ENCODE peak calls at places on chromosomes 6 and 20, in six cellular contexts. One of them, this sample, is unnamed.

GRCh38 chr20:38471987-38472512 is 593 bp upstream of the RALGAPB start:
- DNase-seq in left ventricle myocardium inferior: no peak
- DNase-seq in foreskin keratinocyte: no peak
- DNase-seq in CD8-positive, alpha-beta memory T cell: no peak
- DNase-seq in breast epithelium: no peak
- DNase-seq in PC-3: no peak
- DNase-seq in this sample: no peak

GRCh38 chr6:158781692-158782373 is 37.3 kb downstream of the EZR start:
- DNase-seq in CD8-positive, alpha-beta memory T cell: no peak
- DNase-seq in PC-3: no peak
- DNase-seq in foreskin keratinocyte: no peak
- DNase-seq in breast epithelium: no peak
- DNase-seq in left ventricle myocardium inferior: no peak
- DNase-seq in this sample: no peak

GRCh38 chr6:129621252-129621651 is 88.7 kb downstream of the ARHGAP18 start:
- DNase-seq in foreskin keratinocyte: no peak
- DNase-seq in PC-3: peak
- DNase-seq in breast epithelium: no peak
- DNase-seq in CD8-positive, alpha-beta memory T cell: peak
- DNase-seq in left ventricle myocardium inferior: no peak
- DNase-seq in this sample: peak

GRCh38 chr6:124056884-124057283 is 253.2 kb downstream of the NKAIN2 start:
- DNase-seq in left ventricle myocardium inferior: no peak
- DNase-seq in PC-3: no peak
- DNase-seq in foreskin keratinocyte: no peak
- DNase-seq in breast epithelium: no peak
- DNase-seq in CD8-positive, alpha-beta memory T cell: no peak
- DNase-seq in this sample: no peak

GRCh38 chr6:135305684-135306083 is 124.6 kb downstream of the MYB start:
- DNase-seq in breast epithelium: no peak
- DNase-seq in left ventricle myocardium inferior: no peak
- DNase-seq in foreskin keratinocyte: no peak
- DNase-seq in CD8-positive, alpha-beta memory T cell: no peak
- DNase-seq in PC-3: no peak
- DNase-seq in this sample: no peak

GRCh38 chr6:105484238-105485161 is 81.6 kb upstream of the PREP start:
- DNase-seq in foreskin keratinocyte: peak
- DNase-seq in PC-3: peak
- DNase-seq in left ventricle myocardium inferior: no peak
- DNase-seq in breast epithelium: no peak
- DNase-seq in CD8-positive, alpha-beta memory T cell: no peak
- DNase-seq in this sample: no peak

GRCh38 chr6:127855542-127856159 is 45.2 kb downstream of the THEMIS start:
- DNase-seq in left ventricle myocardium inferior: no peak
- DNase-seq in PC-3: peak
- DNase-seq in breast epithelium: no peak
- DNase-seq in CD8-positive, alpha-beta memory T cell: peak
- DNase-seq in foreskin keratinocyte: no peak
- DNase-seq in this sample: peak

GRCh38 chr20:37285664-37286374 is 3.6 kb upstream of the MANBAL start:
- DNase-seq in breast epithelium: no peak
- DNase-seq in left ventricle myocardium inferior: no peak
- DNase-seq in PC-3: no peak
- DNase-seq in foreskin keratinocyte: no peak
- DNase-seq in CD8-positive, alpha-beta memory T cell: no peak
- DNase-seq in this sample: no peak

GRCh38 chr6:135568366-135568765 is 70.8 kb upstream of the AHI1 start:
- DNase-seq in CD8-positive, alpha-beta memory T cell: peak
- DNase-seq in foreskin keratinocyte: no peak
- DNase-seq in left ventricle myocardium inferior: no peak
- DNase-seq in breast epithelium: no peak
- DNase-seq in PC-3: no peak
- DNase-seq in this sample: no peak

GRCh38 chr20:32709528-32710121 is 33.6 kb downstream of the COMMD7 start:
- DNase-seq in breast epithelium: no peak
- DNase-seq in left ventricle myocardium inferior: no peak
- DNase-seq in CD8-positive, alpha-beta memory T cell: no peak
- DNase-seq in foreskin keratinocyte: no peak
- DNase-seq in PC-3: no peak
- DNase-seq in this sample: no peak

GRCh38 chr6:113632220-113632864 is 224.8 kb upstream of the MARCKS start:
- DNase-seq in left ventricle myocardium inferior: peak
- DNase-seq in breast epithelium: no peak
- DNase-seq in CD8-positive, alpha-beta memory T cell: no peak
- DNase-seq in PC-3: peak
- DNase-seq in foreskin keratinocyte: peak
- DNase-seq in this sample: no peak

GRCh38 chr20:62995481-62995880 is 11.3 kb downstream of the BHLHE23 start:
- DNase-seq in foreskin keratinocyte: no peak
- DNase-seq in CD8-positive, alpha-beta memory T cell: no peak
- DNase-seq in breast epithelium: no peak
- DNase-seq in PC-3: no peak
- DNase-seq in left ventricle myocardium inferior: no peak
- DNase-seq in this sample: no peak

GRCh38 chr6:90494067-90494773 is 92.7 kb downstream of the MAP3K7 start:
- DNase-seq in PC-3: no peak
- DNase-seq in CD8-positive, alpha-beta memory T cell: no peak
- DNase-seq in left ventricle myocardium inferior: no peak
- DNase-seq in breast epithelium: no peak
- DNase-seq in foreskin keratinocyte: no peak
- DNase-seq in this sample: no peak

GRCh38 chr6:44133003-44133931 is 5.9 kb downstream of the TMEM63B start:
- DNase-seq in left ventricle myocardium inferior: peak
- DNase-seq in PC-3: peak
- DNase-seq in CD8-positive, alpha-beta memory T cell: no peak
- DNase-seq in breast epithelium: peak
- DNase-seq in foreskin keratinocyte: peak
- DNase-seq in this sample: no peak

GRCh38 chr6:106360410-106360988 is at the start of gene CRYBG1:
- DNase-seq in left ventricle myocardium inferior: peak
- DNase-seq in CD8-positive, alpha-beta memory T cell: peak
- DNase-seq in foreskin keratinocyte: peak
- DNase-seq in breast epithelium: peak
- DNase-seq in PC-3: peak
- DNase-seq in this sample: peak

GRCh38 chr6:27601668-27602254 is 128.9 kb upstream of the ZNF184 start:
- DNase-seq in breast epithelium: no peak
- DNase-seq in CD8-positive, alpha-beta memory T cell: no peak
- DNase-seq in PC-3: no peak
- DNase-seq in foreskin keratinocyte: peak
- DNase-seq in left ventricle myocardium inferior: no peak
- DNase-seq in this sample: no peak

GRCh38 chr20:52313335-52313963 is 121.9 kb upstream of the ZFP64 start:
- DNase-seq in breast epithelium: no peak
- DNase-seq in foreskin keratinocyte: peak
- DNase-seq in left ventricle myocardium inferior: no peak
- DNase-seq in CD8-positive, alpha-beta memory T cell: no peak
- DNase-seq in PC-3: peak
- DNase-seq in this sample: no peak

GRCh38 chr20:30484009-30484748 is 773.3 kb upstream of the DEFB115 start:
- DNase-seq in breast epithelium: no peak
- DNase-seq in CD8-positive, alpha-beta memory T cell: no peak
- DNase-seq in PC-3: no peak
- DNase-seq in left ventricle myocardium inferior: no peak
- DNase-seq in foreskin keratinocyte: no peak
- DNase-seq in this sample: no peak

GRCh38 chr6:30882764-30883475 is 1.4 kb upstream of the DDR1 start:
- DNase-seq in CD8-positive, alpha-beta memory T cell: no peak
- DNase-seq in PC-3: peak
- DNase-seq in left ventricle myocardium inferior: no peak
- DNase-seq in foreskin keratinocyte: peak
- DNase-seq in breast epithelium: peak
- DNase-seq in this sample: no peak

GRCh38 chr20:44723798-44724362 is 8.7 kb downstream of the CCN5 start:
- DNase-seq in left ventricle myocardium inferior: no peak
- DNase-seq in foreskin keratinocyte: no peak
- DNase-seq in CD8-positive, alpha-beta memory T cell: no peak
- DNase-seq in breast epithelium: no peak
- DNase-seq in PC-3: no peak
- DNase-seq in this sample: no peak

GRCh38 chr6:3258720-3259490 is at the start of gene PSMG4:
- DNase-seq in PC-3: peak
- DNase-seq in left ventricle myocardium inferior: peak
- DNase-seq in CD8-positive, alpha-beta memory T cell: peak
- DNase-seq in breast epithelium: peak
- DNase-seq in foreskin keratinocyte: peak
- DNase-seq in this sample: peak
- H3K27ac ChIP-seq in PC-3: peak
- H3K27ac ChIP-seq in left ventricle myocardium inferior: peak
- H3K27ac ChIP-seq in CD8-positive, alpha-beta memory T cell: peak
- H3K27ac ChIP-seq in breast epithelium: peak
- H3K27ac ChIP-seq in foreskin keratinocyte: peak
- H3K27ac ChIP-seq in this sample: peak

DNA sequence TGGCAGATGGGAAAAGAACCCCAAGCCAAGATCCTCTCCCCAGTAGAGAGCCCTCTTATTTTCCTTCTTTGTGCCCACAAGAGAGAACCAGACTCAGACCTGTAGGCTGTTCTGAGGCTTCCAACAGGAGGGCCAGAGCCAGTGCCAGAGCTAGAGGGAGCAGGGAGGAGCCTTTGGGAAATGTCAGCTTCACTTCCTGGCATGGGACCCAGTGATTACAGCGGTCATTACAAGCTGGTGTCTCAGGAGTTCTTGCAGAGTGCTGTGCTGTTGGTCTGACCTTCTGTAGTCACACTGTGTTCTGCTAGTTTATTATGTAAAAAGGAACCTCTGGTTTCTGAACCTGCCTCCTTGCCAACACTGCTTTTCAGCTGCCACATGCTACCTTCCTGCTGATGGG is 38.9 kb downstream of the STK35 start:
- DNase-seq in breast epithelium: no peak
- DNase-seq in foreskin keratinocyte: no peak
- DNase-seq in PC-3: no peak
- DNase-seq in left ventricle myocardium inferior: peak
- DNase-seq in CD8-positive, alpha-beta memory T cell: no peak
- DNase-seq in this sample: no peak
- H3K27ac ChIP-seq in breast epithelium: no peak
- H3K27ac ChIP-seq in foreskin keratinocyte: no peak
- H3K27ac ChIP-seq in PC-3: no peak
- H3K27ac ChIP-seq in left ventricle myocardium inferior: peak
- H3K27ac ChIP-seq in CD8-positive, alpha-beta memory T cell: no peak
- H3K27ac ChIP-seq in this sample: no peak

DNA sequence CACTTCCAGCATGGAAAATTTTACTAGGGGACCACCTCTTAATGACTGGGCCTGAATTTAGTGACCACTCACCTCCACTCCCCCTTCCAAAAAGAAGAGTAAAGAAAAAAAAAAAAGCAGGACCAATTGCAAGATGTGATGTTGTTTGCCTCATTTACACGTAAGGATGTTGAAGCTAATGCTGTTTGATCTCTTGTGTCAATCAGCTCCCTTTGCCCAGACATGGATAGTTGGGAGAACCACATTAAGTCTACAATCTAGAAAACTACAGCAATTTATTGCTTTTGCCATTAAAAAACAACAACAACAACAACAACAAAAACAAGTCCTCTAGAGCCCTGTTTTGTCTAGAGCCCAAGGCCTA is 11.0 kb upstream of the DSTN start:
- DNase-seq in foreskin keratinocyte: no peak
- DNase-seq in left ventricle myocardium inferior: no peak
- DNase-seq in PC-3: no peak
- DNase-seq in CD8-positive, alpha-beta memory T cell: no peak
- DNase-seq in breast epithelium: no peak
- DNase-seq in this sample: no peak
- H3K27ac ChIP-seq in foreskin keratinocyte: peak
- H3K27ac ChIP-seq in left ventricle myocardium inferior: peak
- H3K27ac ChIP-seq in PC-3: peak
- H3K27ac ChIP-seq in CD8-positive, alpha-beta memory T cell: no peak
- H3K27ac ChIP-seq in breast epithelium: peak
- H3K27ac ChIP-seq in this sample: no peak

GRCh38 chr6:14796974-14797762 is 448.7 kb upstream of the JARID2 start:
- DNase-seq in foreskin keratinocyte: peak
- DNase-seq in CD8-positive, alpha-beta memory T cell: no peak
- DNase-seq in PC-3: no peak
- DNase-seq in left ventricle myocardium inferior: no peak
- DNase-seq in breast epithelium: no peak
- DNase-seq in this sample: no peak
- H3K27ac ChIP-seq in foreskin keratinocyte: no peak
- H3K27ac ChIP-seq in CD8-positive, alpha-beta memory T cell: no peak
- H3K27ac ChIP-seq in PC-3: no peak
- H3K27ac ChIP-seq in left ventricle myocardium inferior: no peak
- H3K27ac ChIP-seq in breast epithelium: no peak
- H3K27ac ChIP-seq in this sample: no peak

GRCh38 chr20:50517817-50518154 is 7.6 kb downstream of the PTPN1 start:
- DNase-seq in PC-3: no peak
- DNase-seq in breast epithelium: no peak
- DNase-seq in CD8-positive, alpha-beta memory T cell: no peak
- DNase-seq in left ventricle myocardium inferior: no peak
- DNase-seq in foreskin keratinocyte: no peak
- DNase-seq in this sample: no peak

GRCh38 chr20:50519036-50519780 is 9.0 kb downstream of the PTPN1 start:
- DNase-seq in CD8-positive, alpha-beta memory T cell: no peak
- DNase-seq in PC-3: no peak
- DNase-seq in left ventricle myocardium inferior: no peak
- DNase-seq in foreskin keratinocyte: no peak
- DNase-seq in breast epithelium: no peak
- DNase-seq in this sample: no peak

GRCh38 chr20:50516180-50516934 is 6.2 kb downstream of the PTPN1 start:
- DNase-seq in CD8-positive, alpha-beta memory T cell: no peak
- DNase-seq in PC-3: no peak
- DNase-seq in left ventricle myocardium inferior: no peak
- DNase-seq in foreskin keratinocyte: no peak
- DNase-seq in breast epithelium: no peak
- DNase-seq in this sample: no peak

GRCh38 chr20:50516935-50517816 is 7.0 kb downstream of the PTPN1 start:
- DNase-seq in foreskin keratinocyte: no peak
- DNase-seq in CD8-positive, alpha-beta memory T cell: no peak
- DNase-seq in PC-3: no peak
- DNase-seq in left ventricle myocardium inferior: no peak
- DNase-seq in breast epithelium: no peak
- DNase-seq in this sample: no peak

DNA sequence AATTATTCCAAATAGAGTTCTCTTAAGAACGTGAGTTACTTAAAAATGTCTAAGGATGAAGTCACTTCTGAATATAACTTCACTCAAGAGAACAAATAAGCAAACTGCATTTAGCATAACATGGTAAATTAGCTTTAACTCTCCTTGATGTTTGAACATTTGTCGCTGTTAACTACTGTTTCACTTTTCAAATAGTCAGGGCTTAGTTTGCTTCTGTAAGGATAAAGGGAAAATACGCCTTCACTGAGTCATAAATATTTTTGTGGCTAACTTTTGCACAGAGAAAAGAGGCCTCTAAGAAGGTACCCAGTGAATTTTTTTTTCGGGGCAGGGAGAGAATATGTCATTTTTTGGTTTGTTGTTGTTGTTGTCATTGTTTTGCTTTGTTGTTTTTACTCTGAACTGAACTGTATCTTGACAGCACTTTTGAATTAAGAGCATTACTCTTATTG is 8.1 kb downstream of the PTPN1 start:
- DNase-seq in PC-3: peak
- DNase-seq in breast epithelium: no peak
- DNase-seq in CD8-positive, alpha-beta memory T cell: no peak
- DNase-seq in foreskin keratinocyte: peak
- DNase-seq in left ventricle myocardium inferior: no peak
- DNase-seq in this sample: no peak
- H3K27ac ChIP-seq in PC-3: no peak
- H3K27ac ChIP-seq in breast epithelium: no peak
- H3K27ac ChIP-seq in CD8-positive, alpha-beta memory T cell: peak
- H3K27ac ChIP-seq in foreskin keratinocyte: peak
- H3K27ac ChIP-seq in left ventricle myocardium inferior: peak
- H3K27ac ChIP-seq in this sample: peak

This sample was measured in CD4-positive, alpha-beta T cell.